ENCODE peak calls at places on chromosomes 7 and 10, in eight cellular contexts. M, G, K, P, H, O, U and Y are unnamed samples.

GRCh38 chr10:80372675-80373074 is 16.1 kb downstream of the DYDC2 start:
- DNase-seq in M (no peak), G (no peak), K (no peak), P (no peak), H (no peak), O (no peak), U (no peak), Y (no peak)

GRCh38 chr7:121116399-121116798 is 127.9 kb downstream of the CPED1 start:
- DNase-seq in M (no peak), G (no peak), K (no peak), P (no peak), H (no peak), O (no peak), U (no peak), Y (no peak)

GRCh38 chr10:100368721-100369120 is 21.7 kb downstream of the SCD start:
- DNase-seq in M (no peak), G (no peak), K (no peak), P (no peak), H (no peak), O (no peak), U (no peak), Y (no peak)

GRCh38 chr10:71633935-71634334 is 85.6 kb downstream of the C10orf105 start:
- DNase-seq in M (no peak), G (no peak), K (no peak), P (no peak), H (no peak), O (no peak), U (no peak), Y (no peak)

GRCh38 chr7:1421946-1422345 is 37.3 kb downstream of the MICALL2 start:
- DNase-seq in M (no peak), G (no peak), K (no peak), P (no peak), H (no peak), O (no peak), U (no peak), Y (peak)

GRCh38 chr10:10067644-10068043 is 950.0 kb upstream of the CELF2 start:
- DNase-seq in M (no peak), G (no peak), K (no peak), P (no peak), H (no peak), O (no peak), U (no peak), Y (no peak)

GRCh38 chr7:106610996-106611886 is 49.7 kb downstream of the CCDC71L start:
- DNase-seq in M (no peak), G (no peak), K (no peak), P (no peak), H (no peak), O (no peak), U (no peak), Y (no peak)

GRCh38 chr10:92387289-92387940 is 96.4 kb downstream of the MARCHF5 start:
- DNase-seq in M (peak), G (peak), K (peak), P (no peak), H (no peak), O (no peak), U (no peak), Y (peak)

GRCh38 chr10:132395704-132396494 is 1.1 kb upstream of the PWWP2B start:
- DNase-seq in M (peak), G (peak), K (peak), P (peak), H (peak), O (peak), U (peak), Y (peak)

GRCh38 chr10:132396495-132397035 is 435 bp upstream of the PWWP2B start:
- DNase-seq in M (peak), G (peak), K (no peak), P (peak), H (peak), O (peak), U (peak), Y (peak)

GRCh38 chr10:132398566-132398991 is 1.6 kb downstream of the PWWP2B start:
- DNase-seq in M (no peak), G (no peak), K (no peak), P (peak), H (peak), O (no peak), U (peak), Y (no peak)

GRCh38 chr10:132397671-132398565 is 918 bp downstream of the PWWP2B start:
- DNase-seq in M (peak), G (peak), K (no peak), P (peak), H (peak), O (peak), U (peak), Y (peak)

DNA sequence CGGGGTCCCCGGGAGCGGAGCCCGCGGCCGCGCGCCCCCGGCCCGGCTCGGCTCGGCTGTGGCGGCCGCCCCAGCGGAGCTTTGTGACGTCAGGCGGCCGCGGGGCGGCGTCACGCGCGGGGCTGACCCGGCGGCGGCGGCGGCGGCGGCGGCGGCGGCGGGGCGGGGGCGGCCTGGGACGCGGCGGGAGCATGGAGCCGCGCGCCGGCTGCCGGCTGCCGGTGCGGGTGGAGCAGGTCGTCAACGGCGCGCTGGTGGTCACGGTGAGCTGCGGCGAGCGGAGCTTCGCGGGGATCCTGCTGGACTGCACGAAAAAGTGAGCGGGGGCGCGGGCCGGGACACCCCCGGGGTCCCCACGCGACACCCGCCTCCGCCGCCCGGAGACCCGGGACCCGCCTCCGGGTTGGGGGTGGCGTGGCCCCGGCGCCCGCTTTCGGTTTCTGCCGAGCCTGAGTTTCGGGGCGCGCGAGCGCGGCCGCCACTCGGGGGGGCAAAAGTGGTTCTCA is at the start of gene PWWP2B:
- DNase-seq in M (no peak), G (peak), K (no peak), P (peak), H (peak), O (peak), U (peak), Y (peak)
- TF ChIP-seq EP300 in M (no peak), G (no peak), K (no peak), P (no peak), H (no peak), O (no peak), U (no peak), Y (no peak)

GRCh38 chr10:106027240-106027639 is 1137.3 kb downstream of the SORCS1 start:
- DNase-seq in M (no peak), G (no peak), K (no peak), P (no peak), H (no peak), O (no peak), U (no peak), Y (no peak)

GRCh38 chr10:106025208-106025811 is 1139.2 kb downstream of the SORCS1 start:
- DNase-seq in M (no peak), G (no peak), K (no peak), P (no peak), H (no peak), O (no peak), U (no peak), Y (no peak)

GRCh38 chr10:106023329-106023728 is 1141.2 kb downstream of the SORCS1 start:
- DNase-seq in M (no peak), G (no peak), K (no peak), P (no peak), H (no peak), O (no peak), U (no peak), Y (no peak)
- TF ChIP-seq EP300 in M (no peak), G (no peak), K (no peak), P (no peak), H (no peak), O (no peak), U (no peak), Y (no peak)

DNA sequence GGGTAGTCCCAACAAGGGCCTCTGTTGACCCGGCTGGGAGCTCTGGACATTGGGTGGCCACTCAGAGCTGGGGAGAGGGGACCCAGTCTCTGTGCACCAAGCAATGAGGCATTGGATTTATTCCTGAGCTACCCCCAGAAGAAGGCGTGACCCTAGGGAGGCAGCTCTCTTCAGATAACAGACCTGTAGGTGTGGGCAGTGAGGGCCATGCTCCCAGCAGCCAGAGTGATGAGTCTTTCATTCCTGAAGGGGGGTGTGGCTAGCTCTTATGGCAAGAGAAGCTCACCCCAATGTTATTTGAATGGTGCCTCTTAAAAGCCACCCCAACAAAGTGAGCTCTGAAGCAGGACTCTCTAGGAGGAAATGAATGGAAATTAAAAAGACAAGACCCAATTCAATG is 20.3 kb downstream of the TEX36 start:
- DNase-seq in M (peak), G (peak), K (no peak), P (no peak), H (no peak), O (no peak), U (no peak), Y (no peak)
- TF ChIP-seq EP300 in M (no peak), G (no peak), K (no peak), P (no peak), H (no peak), O (no peak), U (no peak), Y (no peak)

GRCh38 chr7:111982804-111983203 is 223.4 kb downstream of the DOCK4 start:
- DNase-seq in M (no peak), G (no peak), K (no peak), P (no peak), H (no peak), O (no peak), U (no peak), Y (no peak)
- TF ChIP-seq EP300 in M (no peak), G (no peak), K (no peak), P (no peak), H (no peak), O (no peak), U (no peak), Y (no peak)

GRCh38 chr7:19105546-19105945 is 11.9 kb downstream of the TWIST1 start:
- DNase-seq in M (no peak), G (no peak), K (no peak), P (no peak), H (no peak), O (no peak), U (no peak), Y (no peak)

GRCh38 chr7:19106308-19107141 is 10.9 kb downstream of the TWIST1 start:
- DNase-seq in M (no peak), G (no peak), K (peak), P (no peak), H (no peak), O (no peak), U (no peak), Y (peak)

GRCh38 chr7:19107142-19107391 is 10.4 kb downstream of the TWIST1 start:
- DNase-seq in M (no peak), G (no peak), K (no peak), P (no peak), H (no peak), O (no peak), U (no peak), Y (no peak)

GRCh38 chr7:19108985-19109946 is 8.2 kb downstream of the TWIST1 start:
- DNase-seq in M (no peak), G (no peak), K (no peak), P (no peak), H (no peak), O (no peak), U (no peak), Y (no peak)

GRCh38 chr7:19107392-19108147 is 9.9 kb downstream of the TWIST1 start:
- DNase-seq in M (no peak), G (no peak), K (peak), P (no peak), H (no peak), O (no peak), U (peak), Y (peak)
- TF ChIP-seq EP300 in M (no peak), G (no peak), K (no peak), P (no peak), H (no peak), O (no peak), U (no peak), Y (no peak)

GRCh38 chr7:66265566-66265965 is 60.4 kb downstream of the TPST1 start:
- DNase-seq in M (peak), G (peak), K (no peak), P (no peak), H (no peak), O (no peak), U (no peak), Y (no peak)
- TF ChIP-seq EP300 in M (no peak), G (peak), K (no peak), P (no peak), H (no peak), O (no peak), U (no peak), Y (no peak)

GRCh38 chr7:80313067-80313626 is 178.5 kb downstream of the GNAI1 start:
- DNase-seq in M (no peak), G (no peak), K (no peak), P (no peak), H (no peak), O (no peak), U (no peak), Y (no peak)

GRCh38 chr7:80311313-80311712 is 176.7 kb downstream of the GNAI1 start:
- DNase-seq in M (no peak), G (no peak), K (no peak), P (no peak), H (no peak), O (no peak), U (no peak), Y (no peak)

GRCh38 chr7:80309971-80310549 is 175.4 kb downstream of the GNAI1 start:
- DNase-seq in M (no peak), G (no peak), K (no peak), P (no peak), H (no peak), O (no peak), U (no peak), Y (no peak)

GRCh38 chr7:80313716-80314115 is 179.1 kb downstream of the GNAI1 start:
- DNase-seq in M (no peak), G (no peak), K (no peak), P (no peak), H (no peak), O (no peak), U (no peak), Y (no peak)

DNA sequence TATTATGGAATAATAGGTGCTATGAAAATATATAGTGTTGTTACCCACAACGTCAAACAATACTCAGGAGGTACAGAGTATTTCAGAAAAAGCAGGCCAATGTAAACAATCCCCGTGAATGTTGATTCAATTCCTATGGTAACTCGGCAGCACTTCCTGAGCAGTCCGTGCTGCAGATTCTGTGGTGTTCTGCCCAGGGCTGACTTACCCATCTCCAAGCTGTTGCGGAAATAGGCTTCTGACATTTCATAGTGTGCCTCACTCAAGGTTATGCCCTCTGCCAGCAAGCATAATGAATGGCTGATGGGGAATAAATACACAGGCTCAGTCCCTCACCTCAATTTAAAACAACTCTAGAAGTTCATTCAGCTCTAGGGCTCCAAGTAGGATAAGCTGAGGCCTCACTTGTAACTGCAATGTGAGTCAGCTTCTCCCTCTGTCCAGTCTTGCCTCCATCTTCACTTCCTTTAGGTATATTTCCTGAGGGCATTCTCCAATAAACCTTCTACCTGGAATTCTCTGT is 177.6 kb downstream of the GNAI1 start:
- DNase-seq in M (peak), G (no peak), K (no peak), P (peak), H (no peak), O (no peak), U (no peak), Y (no peak)
- TF ChIP-seq EP300 in M (no peak), G (no peak), K (no peak), P (no peak), H (no peak), O (no peak), U (no peak), Y (no peak)

GRCh38 chr10:7491230-7491629 is 80.4 kb upstream of the SFMBT2 start:
- DNase-seq in M (no peak), G (no peak), K (no peak), P (no peak), H (no peak), O (no peak), U (no peak), Y (no peak)

GRCh38 chr10:7485267-7485601 is 74.4 kb upstream of the SFMBT2 start:
- DNase-seq in M (no peak), G (no peak), K (no peak), P (no peak), H (no peak), O (no peak), U (no peak), Y (no peak)

GRCh38 chr10:7486533-7486932 is 75.7 kb upstream of the SFMBT2 start:
- DNase-seq in M (no peak), G (no peak), K (no peak), P (no peak), H (no peak), O (no peak), U (no peak), Y (no peak)

GRCh38 chr10:7491949-7492659 is 81.3 kb upstream of the SFMBT2 start:
- DNase-seq in M (no peak), G (no peak), K (no peak), P (no peak), H (no peak), O (no peak), U (no peak), Y (no peak)

GRCh38 chr10:7488418-7488829 is 77.6 kb upstream of the SFMBT2 start:
- DNase-seq in M (peak), G (no peak), K (no peak), P (peak), H (peak), O (no peak), U (peak), Y (no peak)
- TF ChIP-seq EP300 in M (no peak), G (no peak), K (no peak), P (peak), H (no peak), O (no peak), U (no peak), Y (no peak)